ENCODE peak calls at places on chromosomes 3 and 15, in seven cellular contexts. E is H9, I is heart left ventricle, D is transverse colon, Z is lower lobe of right lung, R is neural progenitor cell, J is testis. B is an unnamed sample.

GRCh38 chr3:183688869-183689268 is 8.7 kb upstream of the YEATS2 start:
- DNase-seq in I (no peak), D (no peak), J (no peak), Z (no peak), E (no peak), R (no peak), B (no peak)

GRCh38 chr3:161913786-161914389 is 417.3 kb downstream of the OTOL1 start:
- DNase-seq in R (no peak), I (no peak), Z (no peak), D (no peak), E (no peak), J (no peak), B (no peak)

GRCh38 chr3:175731543-175731942 is 872.4 kb downstream of the NAALADL2 start:
- DNase-seq in I (no peak), J (no peak), Z (no peak), D (no peak), R (no peak), E (no peak), B (no peak)

GRCh38 chr15:89090791-89091666 is 2.8 kb downstream of the ABHD2 start:
- DNase-seq in E (no peak), R (no peak), J (peak), D (peak), I (peak), Z (peak), B (peak)

GRCh38 chr3:42605550-42606173 is 5.2 kb downstream of the NKTR start:
- DNase-seq in R (peak), I (no peak), J (peak), E (no peak), D (no peak), Z (no peak), B (no peak)

GRCh38 chr3:63807901-63808589 is 11.1 kb upstream of the C3orf49 start:
- DNase-seq in J (no peak), D (no peak), I (no peak), R (no peak), E (no peak), Z (no peak), B (no peak)

GRCh38 chr3:68941055-68941454 is 8.7 kb upstream of the TAFA4 start:
- DNase-seq in Z (no peak), J (no peak), D (no peak), I (no peak), E (no peak), R (no peak), B (no peak)

GRCh38 chr3:9912294-9912935 is 4.5 kb upstream of the IL17RC start:
- DNase-seq in J (no peak), D (no peak), Z (no peak), R (no peak), I (no peak), E (no peak), B (no peak)

GRCh38 chr3:150411106-150411460 is 3.0 kb downstream of the TSC22D2 start:
- DNase-seq in Z (no peak), R (no peak), D (no peak), I (no peak), J (no peak), E (no peak), B (no peak)

GRCh38 chr3:104951426-104951825 is 415.3 kb upstream of the ALCAM start:
- DNase-seq in I (no peak), R (no peak), J (no peak), E (no peak), D (no peak), Z (no peak), B (no peak)

GRCh38 chr3:49620728-49621127 is 53.4 kb upstream of the APEH start:
- DNase-seq in R (no peak), I (no peak), Z (no peak), D (no peak), J (no peak), E (no peak), B (no peak)

GRCh38 chr3:23921052-23921511 is 4.2 kb downstream of the RPL15 start:
- DNase-seq in E (no peak), J (no peak), Z (no peak), I (no peak), R (no peak), D (no peak), B (no peak)

GRCh38 chr3:43638594-43639447 is 17.0 kb upstream of the ANO10 start:
- DNase-seq in D (peak), R (peak), Z (peak), J (no peak), I (no peak), E (peak), B (no peak)

GRCh38 chr3:105688821-105689220 is 180.0 kb downstream of the CBLB start:
- DNase-seq in J (no peak), D (no peak), E (no peak), I (no peak), R (no peak), Z (no peak), B (no peak)

GRCh38 chr3:181105636-181106035 is 116.1 kb upstream of the DNAJC19 start:
- DNase-seq in E (no peak), D (no peak), R (peak), I (no peak), Z (no peak), J (no peak), B (no peak)

GRCh38 chr3:72892081-72892763 is 4.4 kb downstream of the GXYLT2 start:
- DNase-seq in Z (no peak), I (peak), E (no peak), R (no peak), J (peak), D (peak), B (no peak)

GRCh38 chr15:57133127-57133968 is 214.9 kb downstream of the TCF12 start:
- DNase-seq in I (no peak), Z (no peak), D (no peak), J (no peak), E (no peak), R (peak), B (peak)

GRCh38 chr3:29525254-29525881 is 244.5 kb downstream of the RBMS3 start:
- DNase-seq in Z (no peak), R (no peak), J (peak), D (peak), E (no peak), I (peak), B (peak)

GRCh38 chr3:99562990-99563607 is 75.3 kb upstream of the COL8A1 start:
- DNase-seq in D (no peak), E (no peak), Z (no peak), R (no peak), I (no peak), J (no peak), B (no peak)

GRCh38 chr3:167740961-167741587 is 5.6 kb downstream of the SERPINI1 start:
- DNase-seq in Z (no peak), E (peak), J (peak), R (peak), I (no peak), D (no peak), B (no peak)
- TF ChIP-seq CTCF in Z (peak), E (peak), J (no peak), R (peak), I (peak), D (no peak), B (peak)

DNA sequence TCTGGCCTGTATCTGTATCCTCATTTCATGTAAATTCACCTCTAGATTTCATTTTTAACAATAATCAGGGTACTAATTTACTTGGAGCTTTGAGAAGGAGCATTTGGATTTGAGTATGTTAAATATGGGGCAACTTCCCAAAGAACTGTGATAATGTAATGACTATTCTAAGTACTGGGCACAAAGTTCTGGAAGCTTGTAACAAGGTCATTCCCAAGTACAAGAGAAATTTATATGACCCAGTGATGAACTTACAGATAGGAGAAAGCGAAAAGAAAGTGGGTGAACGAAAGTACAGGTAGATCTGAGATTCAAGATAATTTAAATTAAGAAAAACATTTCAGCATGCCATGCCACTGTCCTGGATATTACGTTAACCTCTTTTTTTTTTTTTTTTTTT is 93.8 kb downstream of the MYO5A start:
- DNase-seq in R (no peak), I (no peak), Z (no peak), D (no peak), E (no peak), J (no peak), B (no peak)
- H3K27ac ChIP-seq in R (no peak), I (no peak), Z (no peak), D (no peak), E (no peak), J (no peak), B (no peak)

GRCh38 chr15:62482715-62483429 is 317.8 kb upstream of the C2CD4B start:
- DNase-seq in J (no peak), I (no peak), Z (no peak), R (peak), D (no peak), E (peak), B (no peak)
- TF ChIP-seq CTCF in J (no peak), I (no peak), Z (no peak), R (peak), D (no peak), E (peak), B (no peak)

GRCh38 chr15:63076136-63077005 is 33.8 kb downstream of the TPM1 start:
- DNase-seq in Z (no peak), R (no peak), D (no peak), E (peak), J (no peak), I (no peak), B (no peak)
- H3K27ac ChIP-seq in Z (no peak), R (no peak), D (peak), E (peak), J (peak), I (no peak), B (no peak)

GRCh38 chr15:62889734-62890505 is 152.6 kb upstream of the TPM1 start:
- DNase-seq in J (no peak), D (no peak), I (no peak), E (no peak), R (no peak), Z (no peak), B (no peak)
- TF ChIP-seq CTCF in J (no peak), D (no peak), I (no peak), E (no peak), R (no peak), Z (no peak), B (no peak)

DNA sequence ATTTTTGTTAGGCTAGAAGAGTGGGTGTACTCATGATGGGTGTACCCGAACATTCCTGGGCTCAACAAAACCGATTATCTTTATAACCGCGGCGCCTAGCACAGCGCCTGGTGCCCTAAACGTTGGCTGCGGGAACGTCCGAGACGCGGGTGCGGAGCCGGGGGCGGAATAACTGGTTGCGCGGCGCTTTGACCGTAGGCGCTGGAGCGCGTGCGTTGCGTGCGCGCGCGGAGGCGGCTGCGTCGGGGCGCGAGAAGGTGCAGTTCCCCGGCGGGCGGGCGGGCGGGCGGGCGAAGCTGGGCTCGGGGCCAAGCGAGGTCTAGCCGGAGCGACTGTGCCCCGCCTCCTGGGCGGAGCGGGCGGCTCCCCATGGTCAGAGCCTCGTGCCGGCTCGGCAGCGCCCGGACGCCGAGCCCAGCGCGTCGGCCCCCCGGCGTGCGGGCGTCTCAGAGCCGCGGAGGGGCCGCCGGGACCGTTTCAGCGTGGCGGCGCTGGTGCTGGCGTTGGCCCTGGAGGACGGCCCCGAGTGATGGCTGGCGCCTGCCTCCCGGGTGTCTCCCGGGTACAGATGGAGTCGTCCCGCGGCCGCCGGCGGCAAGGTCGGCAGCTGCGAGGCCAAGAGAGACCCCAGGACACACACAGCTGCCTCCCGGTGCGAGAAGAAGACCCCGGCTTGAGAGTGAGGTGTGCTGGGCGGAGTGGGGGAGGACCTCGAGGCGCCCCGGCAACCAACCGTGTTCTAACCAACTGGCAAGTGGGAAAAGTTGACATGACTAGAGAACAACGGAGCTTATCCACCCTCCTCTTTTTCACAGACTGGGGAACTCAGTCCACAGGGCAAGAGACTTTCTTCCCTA is at the start of gene PLAAT1:
- DNase-seq in I (peak), Z (peak), D (peak), E (peak), R (peak), J (peak), B (peak)
- H3K27ac ChIP-seq in I (peak), Z (no peak), D (no peak), E (no peak), R (no peak), J (peak), B (no peak)

GRCh38 chr15:90957105-90957790 is 2.6 kb downstream of the RCCD1 start:
- DNase-seq in D (no peak), Z (no peak), I (no peak), J (no peak), E (peak), R (peak), B (peak)
- TF ChIP-seq CTCF in D (no peak), Z (no peak), I (no peak), J (no peak), E (no peak), R (no peak), B (no peak)

GRCh38 chr3:59573911-59574310 is 524.1 kb upstream of the CFAP20DC start:
- DNase-seq in E (no peak), D (peak), R (no peak), J (peak), Z (no peak), I (peak), B (no peak)
- H3K27ac ChIP-seq in E (no peak), D (no peak), R (no peak), J (no peak), Z (no peak), I (no peak), B (no peak)

GRCh38 chr15:69955240-69955894 is 142.3 kb downstream of the TLE3 start:
- DNase-seq in Z (no peak), J (no peak), E (no peak), R (no peak), D (no peak), I (no peak), B (no peak)

GRCh38 chr15:69953816-69954215 is 143.9 kb downstream of the TLE3 start:
- DNase-seq in I (no peak), R (no peak), E (no peak), D (no peak), Z (no peak), J (no peak), B (no peak)

GRCh38 chr15:69954726-69955125 is 143.0 kb downstream of the TLE3 start:
- DNase-seq in D (no peak), E (no peak), R (peak), Z (no peak), I (no peak), J (no peak), B (no peak)

GRCh38 chr15:69951511-69952209 is 146.1 kb downstream of the TLE3 start:
- DNase-seq in R (no peak), Z (no peak), D (no peak), J (no peak), I (no peak), E (no peak), B (no peak)

DNA sequence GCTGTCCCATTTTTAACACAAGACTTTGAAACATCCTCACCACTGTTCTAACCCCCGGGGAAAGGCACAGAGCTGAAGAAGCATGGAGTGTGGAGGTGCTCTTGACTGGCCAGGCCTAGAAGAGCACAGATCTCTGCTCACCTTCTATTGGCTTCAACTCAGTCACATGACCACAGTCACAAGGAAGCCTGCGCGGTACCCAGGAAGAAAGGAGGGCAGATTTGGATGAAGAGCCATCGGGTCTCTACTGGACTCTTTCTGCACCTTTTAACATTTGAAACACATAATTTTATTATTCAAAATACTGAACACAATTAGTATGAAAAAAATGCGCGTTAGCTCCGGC is 145.5 kb downstream of the TLE3 start:
- DNase-seq in D (no peak), E (no peak), I (no peak), R (no peak), Z (no peak), J (peak), B (no peak)
- TF ChIP-seq CTCF in D (no peak), E (no peak), I (no peak), R (no peak), Z (no peak), J (no peak), B (no peak)

DNA sequence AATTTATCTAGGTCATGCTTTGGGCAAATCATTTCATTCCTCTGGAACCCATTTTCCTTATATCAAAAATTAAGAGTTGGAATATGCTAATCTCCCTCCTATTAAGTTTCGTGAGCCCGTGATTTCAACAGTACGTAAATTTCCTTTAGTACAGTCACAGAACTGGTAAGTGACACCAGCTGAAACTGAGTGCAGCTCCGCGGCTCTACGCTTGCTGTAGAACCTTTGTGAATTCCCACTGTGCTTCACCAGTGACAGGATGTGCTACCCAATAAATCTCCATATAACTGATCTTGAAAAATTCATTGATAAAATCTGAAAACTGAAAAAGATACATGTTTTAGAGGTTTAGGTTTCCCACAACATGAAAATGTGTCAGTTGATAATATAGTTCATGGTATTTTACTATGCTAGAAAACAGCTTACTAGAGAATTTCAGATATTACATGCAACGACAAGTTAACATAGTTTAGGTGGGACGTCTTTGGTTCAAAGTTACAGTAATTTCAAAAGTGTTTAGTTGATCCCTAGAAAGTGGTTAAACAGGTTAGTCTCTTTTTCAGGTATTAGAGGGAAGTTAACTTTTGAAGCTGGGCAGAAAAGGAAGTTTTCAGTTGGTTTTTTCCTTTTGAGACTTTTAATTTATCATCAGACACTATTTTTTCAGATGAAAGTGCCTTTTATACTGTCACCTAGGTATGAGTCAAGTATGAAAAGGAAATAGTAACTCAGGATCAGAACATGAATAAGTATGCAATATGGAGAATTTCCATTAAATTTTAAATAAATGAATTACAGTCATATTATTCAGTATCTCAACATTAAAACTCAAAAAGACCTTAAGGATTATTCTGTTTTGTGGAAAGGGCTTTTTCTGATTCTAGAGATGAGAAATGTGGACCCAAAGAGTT is 57.0 kb downstream of the PPARG start:
- DNase-seq in D (no peak), Z (no peak), I (no peak), R (no peak), E (no peak), J (no peak), B (no peak)
- H3K27ac ChIP-seq in D (no peak), Z (no peak), I (no peak), R (no peak), E (no peak), J (no peak), B (no peak)